ENCODE peak calls at places on chromosomes 11 and 22, in six cellular contexts. One of them, this sample, is unnamed.

GRCh38 chr11:106468091-106468490 is 390.6 kb downstream of the AASDHPPT start:
- DNase-seq in WERI-Rb-1: no peak
- DNase-seq in A549: no peak
- DNase-seq in GM23338: no peak
- DNase-seq in OCI-LY7: no peak
- DNase-seq in A673: no peak
- DNase-seq in this sample: no peak

GRCh38 chr22:32584650-32585049 is 110.0 kb downstream of the FBXO7 start:
- DNase-seq in A673: no peak
- DNase-seq in A549: no peak
- DNase-seq in GM23338: no peak
- DNase-seq in OCI-LY7: no peak
- DNase-seq in WERI-Rb-1: no peak
- DNase-seq in this sample: no peak

GRCh38 chr22:38243007-38243775 is 29.6 kb downstream of the TMEM184B start:
- DNase-seq in A549: peak
- DNase-seq in OCI-LY7: peak
- DNase-seq in GM23338: no peak
- DNase-seq in WERI-Rb-1: peak
- DNase-seq in A673: no peak
- DNase-seq in this sample: no peak

GRCh38 chr11:14932447-14932846 is 39.7 kb downstream of the CALCA start:
- DNase-seq in A549: no peak
- DNase-seq in A673: no peak
- DNase-seq in WERI-Rb-1: no peak
- DNase-seq in GM23338: no peak
- DNase-seq in OCI-LY7: no peak
- DNase-seq in this sample: no peak

GRCh38 chr11:132921597-132921996 is 610.7 kb downstream of the OPCML start:
- DNase-seq in A673: no peak
- DNase-seq in A549: no peak
- DNase-seq in GM23338: no peak
- DNase-seq in OCI-LY7: no peak
- DNase-seq in WERI-Rb-1: no peak
- DNase-seq in this sample: no peak

GRCh38 chr11:16081756-16082531 is 274.4 kb downstream of the SOX6 start:
- DNase-seq in WERI-Rb-1: peak
- DNase-seq in A549: no peak
- DNase-seq in A673: no peak
- DNase-seq in GM23338: no peak
- DNase-seq in OCI-LY7: no peak
- DNase-seq in this sample: no peak

GRCh38 chr11:126083829-126084607 is 21.4 kb upstream of the CDON start:
- DNase-seq in WERI-Rb-1: peak
- DNase-seq in OCI-LY7: peak
- DNase-seq in A549: no peak
- DNase-seq in A673: peak
- DNase-seq in GM23338: no peak
- DNase-seq in this sample: no peak

GRCh38 chr11:26849009-26849408 is 127.1 kb upstream of the SLC5A12 start:
- DNase-seq in OCI-LY7: no peak
- DNase-seq in GM23338: no peak
- DNase-seq in A673: no peak
- DNase-seq in WERI-Rb-1: no peak
- DNase-seq in A549: no peak
- DNase-seq in this sample: peak

GRCh38 chr11:66936326-66936725 is 21.9 kb downstream of the PC start:
- DNase-seq in A549: peak
- DNase-seq in WERI-Rb-1: no peak
- DNase-seq in GM23338: no peak
- DNase-seq in A673: no peak
- DNase-seq in OCI-LY7: no peak
- DNase-seq in this sample: no peak

GRCh38 chr11:71451596-71452353 is 1.2 kb upstream of the NADSYN1 start:
- DNase-seq in WERI-Rb-1: peak
- DNase-seq in A549: no peak
- DNase-seq in GM23338: peak
- DNase-seq in A673: peak
- DNase-seq in OCI-LY7: peak
- DNase-seq in this sample: peak

GRCh38 chr11:24870048-24870447 is 373.2 kb downstream of the LUZP2 start:
- DNase-seq in GM23338: no peak
- DNase-seq in OCI-LY7: no peak
- DNase-seq in A673: no peak
- DNase-seq in A549: no peak
- DNase-seq in WERI-Rb-1: no peak
- DNase-seq in this sample: no peak

GRCh38 chr11:78656327-78656726 is 81.7 kb upstream of the NARS2 start:
- DNase-seq in GM23338: no peak
- DNase-seq in WERI-Rb-1: no peak
- DNase-seq in A549: no peak
- DNase-seq in A673: no peak
- DNase-seq in OCI-LY7: no peak
- DNase-seq in this sample: no peak

GRCh38 chr22:46104170-46104880 is 46.0 kb upstream of the PPARA start:
- DNase-seq in GM23338: no peak
- DNase-seq in WERI-Rb-1: no peak
- DNase-seq in OCI-LY7: no peak
- DNase-seq in A549: no peak
- DNase-seq in A673: no peak
- DNase-seq in this sample: peak

GRCh38 chr11:43983221-43983795 is 40.9 kb downstream of the C11orf96 start:
- DNase-seq in OCI-LY7: no peak
- DNase-seq in A673: no peak
- DNase-seq in GM23338: no peak
- DNase-seq in WERI-Rb-1: no peak
- DNase-seq in A549: peak
- DNase-seq in this sample: no peak

GRCh38 chr11:133698654-133699053 is 146.7 kb downstream of the SPATA19 start:
- DNase-seq in A673: no peak
- DNase-seq in A549: no peak
- DNase-seq in WERI-Rb-1: no peak
- DNase-seq in GM23338: no peak
- DNase-seq in OCI-LY7: no peak
- DNase-seq in this sample: no peak

GRCh38 chr11:123176785-123177184 is 18.3 kb downstream of the CLMP start:
- DNase-seq in GM23338: no peak
- DNase-seq in OCI-LY7: no peak
- DNase-seq in WERI-Rb-1: no peak
- DNase-seq in A673: no peak
- DNase-seq in A549: no peak
- DNase-seq in this sample: no peak

GRCh38 chr11:35146074-35146521 is 7.1 kb downstream of the CD44 start:
- DNase-seq in WERI-Rb-1: no peak
- DNase-seq in A549: no peak
- DNase-seq in A673: no peak
- DNase-seq in GM23338: no peak
- DNase-seq in OCI-LY7: no peak
- DNase-seq in this sample: no peak

GRCh38 chr11:16606784-16607674 is 131.4 kb upstream of the C11orf58 start:
- DNase-seq in OCI-LY7: no peak
- DNase-seq in A673: peak
- DNase-seq in GM23338: peak
- DNase-seq in A549: no peak
- DNase-seq in WERI-Rb-1: peak
- DNase-seq in this sample: peak

GRCh38 chr22:17536269-17536668 is 27.0 kb upstream of the SLC25A18 start:
- DNase-seq in GM23338: peak
- DNase-seq in A673: no peak
- DNase-seq in A549: no peak
- DNase-seq in WERI-Rb-1: no peak
- DNase-seq in OCI-LY7: no peak
- DNase-seq in this sample: peak

GRCh38 chr22:33785283-33785991 is 134.8 kb downstream of the LARGE1 start:
- DNase-seq in OCI-LY7: no peak
- DNase-seq in A549: no peak
- DNase-seq in WERI-Rb-1: no peak
- DNase-seq in A673: no peak
- DNase-seq in GM23338: no peak
- DNase-seq in this sample: no peak

GRCh38 chr11:78557236-78557635 is 17.4 kb downstream of the NARS2 start:
- DNase-seq in OCI-LY7: no peak
- DNase-seq in GM23338: peak
- DNase-seq in A549: no peak
- DNase-seq in WERI-Rb-1: no peak
- DNase-seq in A673: no peak
- DNase-seq in this sample: no peak

GRCh38 chr11:64800633-64801464 is 2.2 kb downstream of the MAP4K2 start:
- DNase-seq in GM23338: no peak
- DNase-seq in OCI-LY7: peak
- DNase-seq in WERI-Rb-1: no peak
- DNase-seq in A673: no peak
- DNase-seq in A549: no peak
- DNase-seq in this sample: no peak

GRCh38 chr11:73623651-73624050 is 22.7 kb upstream of the PLEKHB1 start:
- DNase-seq in A673: no peak
- DNase-seq in GM23338: no peak
- DNase-seq in A549: no peak
- DNase-seq in OCI-LY7: no peak
- DNase-seq in WERI-Rb-1: no peak
- DNase-seq in this sample: no peak

GRCh38 chr22:42080287-42080686 is 787 bp downstream of the SMDT1 start:
- DNase-seq in A673: peak
- DNase-seq in A549: peak
- DNase-seq in GM23338: peak
- DNase-seq in OCI-LY7: no peak
- DNase-seq in WERI-Rb-1: no peak
- DNase-seq in this sample: no peak

GRCh38 chr11:35141538-35141937 is 2.6 kb downstream of the CD44 start:
- DNase-seq in WERI-Rb-1: no peak
- DNase-seq in A673: no peak
- DNase-seq in GM23338: no peak
- DNase-seq in A549: no peak
- DNase-seq in OCI-LY7: no peak
- DNase-seq in this sample: peak

GRCh38 chr11:46675288-46675851 is 25.0 kb downstream of the ARHGAP1 start:
- DNase-seq in A549: peak
- DNase-seq in OCI-LY7: no peak
- DNase-seq in A673: no peak
- DNase-seq in GM23338: no peak
- DNase-seq in WERI-Rb-1: no peak
- DNase-seq in this sample: peak

GRCh38 chr11:104333977-104334376 is 170.0 kb upstream of the PDGFD start:
- DNase-seq in WERI-Rb-1: peak
- DNase-seq in OCI-LY7: peak
- DNase-seq in A549: peak
- DNase-seq in A673: peak
- DNase-seq in GM23338: peak
- DNase-seq in this sample: no peak

GRCh38 chr11:15816270-15816871 is 540.0 kb downstream of the SOX6 start:
- DNase-seq in WERI-Rb-1: no peak
- DNase-seq in GM23338: no peak
- DNase-seq in A673: no peak
- DNase-seq in OCI-LY7: no peak
- DNase-seq in A549: no peak
- DNase-seq in this sample: peak

GRCh38 chr22:38940985-38941384 is 16.4 kb upstream of the APOBEC3A start:
- DNase-seq in A549: no peak
- DNase-seq in GM23338: no peak
- DNase-seq in A673: no peak
- DNase-seq in OCI-LY7: no peak
- DNase-seq in WERI-Rb-1: no peak
- DNase-seq in this sample: no peak

GRCh38 chr11:57513446-57513795 is 2.1 kb downstream of the SLC43A1 start:
- DNase-seq in OCI-LY7: no peak
- DNase-seq in WERI-Rb-1: no peak
- DNase-seq in A549: no peak
- DNase-seq in A673: no peak
- DNase-seq in GM23338: no peak
- DNase-seq in this sample: no peak

GRCh38 chr22:19419464-19420178 is 11.9 kb downstream of the HIRA start:
- DNase-seq in A673: no peak
- DNase-seq in OCI-LY7: peak
- DNase-seq in A549: no peak
- DNase-seq in GM23338: no peak
- DNase-seq in WERI-Rb-1: no peak
- DNase-seq in this sample: no peak

GRCh38 chr22:40817737-40818136 is 1.4 kb downstream of the SLC25A17 start:
- DNase-seq in A673: no peak
- DNase-seq in A549: no peak
- DNase-seq in OCI-LY7: peak
- DNase-seq in WERI-Rb-1: no peak
- DNase-seq in GM23338: no peak
- DNase-seq in this sample: no peak
- H3K4me3 ChIP-seq in A673: peak
- H3K4me3 ChIP-seq in A549: peak
- H3K4me3 ChIP-seq in OCI-LY7: peak
- H3K4me3 ChIP-seq in WERI-Rb-1: no peak
- H3K4me3 ChIP-seq in GM23338: peak
- H3K4me3 ChIP-seq in this sample: no peak

GRCh38 chr22:20526305-20526627 is 18.9 kb downstream of the MED15 start:
- DNase-seq in WERI-Rb-1: no peak
- DNase-seq in OCI-LY7: no peak
- DNase-seq in A673: no peak
- DNase-seq in GM23338: no peak
- DNase-seq in A549: no peak
- DNase-seq in this sample: no peak
- H3K27ac ChIP-seq in WERI-Rb-1: no peak
- H3K27ac ChIP-seq in OCI-LY7: no peak
- H3K27ac ChIP-seq in A673: peak
- H3K27ac ChIP-seq in GM23338: no peak
- H3K27ac ChIP-seq in A549: peak
- H3K27ac ChIP-seq in this sample: no peak

GRCh38 chr22:37182949-37183245 is 5.2 kb downstream of the C1QTNF6 start:
- DNase-seq in GM23338: no peak
- DNase-seq in OCI-LY7: no peak
- DNase-seq in WERI-Rb-1: no peak
- DNase-seq in A549: no peak
- DNase-seq in A673: no peak
- DNase-seq in this sample: peak

GRCh38 chr22:37182101-37182948 is 5.7 kb downstream of the C1QTNF6 start:
- DNase-seq in OCI-LY7: no peak
- DNase-seq in GM23338: peak
- DNase-seq in WERI-Rb-1: no peak
- DNase-seq in A549: peak
- DNase-seq in A673: no peak
- DNase-seq in this sample: peak

GRCh38 chr22:37184380-37184755 is 3.7 kb downstream of the C1QTNF6 start:
- DNase-seq in GM23338: no peak
- DNase-seq in A549: no peak
- DNase-seq in WERI-Rb-1: no peak
- DNase-seq in OCI-LY7: no peak
- DNase-seq in A673: no peak
- DNase-seq in this sample: peak

GRCh38 chr22:37184816-37185541 is 3.1 kb downstream of the C1QTNF6 start:
- DNase-seq in A673: no peak
- DNase-seq in A549: no peak
- DNase-seq in WERI-Rb-1: no peak
- DNase-seq in OCI-LY7: no peak
- DNase-seq in GM23338: no peak
- DNase-seq in this sample: peak

GRCh38 chr22:37183432-37184379 is 4.3 kb downstream of the C1QTNF6 start:
- DNase-seq in GM23338: no peak
- DNase-seq in OCI-LY7: no peak
- DNase-seq in A673: no peak
- DNase-seq in A549: no peak
- DNase-seq in WERI-Rb-1: peak
- DNase-seq in this sample: peak
- H3K4me3 ChIP-seq in GM23338: no peak
- H3K4me3 ChIP-seq in OCI-LY7: no peak
- H3K4me3 ChIP-seq in A673: no peak
- H3K4me3 ChIP-seq in A549: no peak
- H3K4me3 ChIP-seq in WERI-Rb-1: no peak
- H3K4me3 ChIP-seq in this sample: no peak

GRCh38 chr11:111634981-111635705 is 32.9 kb downstream of the SIK2 start:
- DNase-seq in A549: no peak
- DNase-seq in GM23338: peak
- DNase-seq in WERI-Rb-1: no peak
- DNase-seq in OCI-LY7: no peak
- DNase-seq in A673: no peak
- DNase-seq in this sample: no peak
- H3K27ac ChIP-seq in A549: no peak
- H3K27ac ChIP-seq in GM23338: no peak
- H3K27ac ChIP-seq in WERI-Rb-1: no peak
- H3K27ac ChIP-seq in OCI-LY7: no peak
- H3K27ac ChIP-seq in A673: peak
- H3K27ac ChIP-seq in this sample: no peak

This sample was measured in aorta.